ENCODE peak calls at places on chromosomes 1 and 21, in nine cellular contexts. One of them, this sample, is unnamed. For H3K4me1, the result is how much of the 10 kb centered on the place peaks cover.

GRCh38 chr1:21587602-21587953 is 78.4 kb downstream of the ALPL start:
- DNase-seq in transverse colon: no peak
- DNase-seq in psoas muscle: no peak
- DNase-seq in stomach: no peak
- DNase-seq in MM.1S: no peak
- DNase-seq in A549: no peak
- DNase-seq in mucosa of descending colon: no peak
- DNase-seq in CD8-positive, alpha-beta T cell: no peak
- DNase-seq in thoracic aorta: no peak
- DNase-seq in this sample: no peak

GRCh38 chr1:236921610-236922009 is 82.6 kb downstream of the MT1HL1 start:
- DNase-seq in transverse colon: no peak
- DNase-seq in psoas muscle: no peak
- DNase-seq in stomach: no peak
- DNase-seq in MM.1S: no peak
- DNase-seq in A549: no peak
- DNase-seq in mucosa of descending colon: no peak
- DNase-seq in CD8-positive, alpha-beta T cell: no peak
- DNase-seq in thoracic aorta: no peak
- DNase-seq in this sample: no peak

GRCh38 chr1:242890211-242890741 is 364.8 kb downstream of the CEP170 start:
- DNase-seq in transverse colon: no peak
- DNase-seq in psoas muscle: no peak
- DNase-seq in stomach: no peak
- DNase-seq in MM.1S: no peak
- DNase-seq in A549: peak
- DNase-seq in mucosa of descending colon: peak
- DNase-seq in CD8-positive, alpha-beta T cell: no peak
- DNase-seq in thoracic aorta: no peak
- DNase-seq in this sample: no peak

GRCh38 chr1:195851804-195852203 is 756.4 kb downstream of the KCNT2 start:
- DNase-seq in transverse colon: no peak
- DNase-seq in psoas muscle: no peak
- DNase-seq in stomach: no peak
- DNase-seq in MM.1S: no peak
- DNase-seq in A549: no peak
- DNase-seq in mucosa of descending colon: no peak
- DNase-seq in CD8-positive, alpha-beta T cell: no peak
- DNase-seq in thoracic aorta: no peak
- DNase-seq in this sample: no peak

GRCh38 chr1:171134194-171134924 is 43.7 kb downstream of the FMO3 start:
- DNase-seq in transverse colon: no peak
- DNase-seq in psoas muscle: no peak
- DNase-seq in stomach: no peak
- DNase-seq in MM.1S: no peak
- DNase-seq in A549: no peak
- DNase-seq in mucosa of descending colon: no peak
- DNase-seq in CD8-positive, alpha-beta T cell: no peak
- DNase-seq in thoracic aorta: no peak
- DNase-seq in this sample: no peak

GRCh38 chr1:47211796-47212269 is 20.2 kb downstream of the TAL1 start:
- DNase-seq in transverse colon: no peak
- DNase-seq in psoas muscle: no peak
- DNase-seq in stomach: no peak
- DNase-seq in MM.1S: no peak
- DNase-seq in A549: no peak
- DNase-seq in mucosa of descending colon: no peak
- DNase-seq in CD8-positive, alpha-beta T cell: no peak
- DNase-seq in thoracic aorta: no peak
- DNase-seq in this sample: no peak

GRCh38 chr1:62355095-62355494 is 35.9 kb upstream of the KANK4 start:
- DNase-seq in transverse colon: no peak
- DNase-seq in psoas muscle: peak
- DNase-seq in stomach: no peak
- DNase-seq in MM.1S: no peak
- DNase-seq in A549: no peak
- DNase-seq in mucosa of descending colon: no peak
- DNase-seq in CD8-positive, alpha-beta T cell: no peak
- DNase-seq in thoracic aorta: no peak
- DNase-seq in this sample: no peak

GRCh38 chr1:58779837-58780585 is 3.8 kb downstream of the JUN start:
- DNase-seq in transverse colon: peak
- DNase-seq in psoas muscle: no peak
- DNase-seq in stomach: peak
- DNase-seq in MM.1S: no peak
- DNase-seq in A549: peak
- DNase-seq in mucosa of descending colon: peak
- DNase-seq in CD8-positive, alpha-beta T cell: no peak
- DNase-seq in thoracic aorta: no peak
- DNase-seq in this sample: peak

GRCh38 chr21:30243691-30244090 is 27.8 kb upstream of the CLDN8 start:
- DNase-seq in transverse colon: no peak
- DNase-seq in psoas muscle: no peak
- DNase-seq in stomach: no peak
- DNase-seq in MM.1S: no peak
- DNase-seq in A549: no peak
- DNase-seq in mucosa of descending colon: no peak
- DNase-seq in CD8-positive, alpha-beta T cell: no peak
- DNase-seq in thoracic aorta: no peak
- DNase-seq in this sample: no peak

GRCh38 chr1:214455971-214456867 is 95.2 kb downstream of the PTPN14 start:
- DNase-seq in transverse colon: no peak
- DNase-seq in psoas muscle: no peak
- DNase-seq in stomach: no peak
- DNase-seq in MM.1S: no peak
- DNase-seq in A549: no peak
- DNase-seq in mucosa of descending colon: no peak
- DNase-seq in CD8-positive, alpha-beta T cell: no peak
- DNase-seq in thoracic aorta: no peak
- DNase-seq in this sample: no peak

GRCh38 chr1:83978056-83978455 is 20.9 kb downstream of the TTLL7 start:
- DNase-seq in transverse colon: no peak
- DNase-seq in psoas muscle: no peak
- DNase-seq in stomach: no peak
- DNase-seq in MM.1S: no peak
- DNase-seq in A549: no peak
- DNase-seq in mucosa of descending colon: no peak
- DNase-seq in CD8-positive, alpha-beta T cell: no peak
- DNase-seq in thoracic aorta: no peak
- DNase-seq in this sample: no peak

GRCh38 chr1:18652791-18653190 is 22.1 kb downstream of the PAX7 start:
- DNase-seq in transverse colon: no peak
- DNase-seq in psoas muscle: no peak
- DNase-seq in stomach: no peak
- DNase-seq in MM.1S: no peak
- DNase-seq in A549: no peak
- DNase-seq in mucosa of descending colon: no peak
- DNase-seq in CD8-positive, alpha-beta T cell: no peak
- DNase-seq in thoracic aorta: no peak
- DNase-seq in this sample: no peak

GRCh38 chr1:152777510-152778137 is 2.7 kb downstream of the LCE1F start:
- DNase-seq in transverse colon: no peak
- DNase-seq in psoas muscle: no peak
- DNase-seq in stomach: no peak
- DNase-seq in MM.1S: peak
- DNase-seq in A549: peak
- DNase-seq in mucosa of descending colon: peak
- DNase-seq in CD8-positive, alpha-beta T cell: no peak
- DNase-seq in thoracic aorta: no peak
- DNase-seq in this sample: no peak
- H3K4me1 ChIP-seq in transverse colon: under half
- H3K4me1 ChIP-seq in psoas muscle: under half
- H3K4me1 ChIP-seq in stomach: under half
- H3K4me1 ChIP-seq in MM.1S: under half
- H3K4me1 ChIP-seq in A549: under half
- H3K4me1 ChIP-seq in mucosa of descending colon: under half
- H3K4me1 ChIP-seq in CD8-positive, alpha-beta T cell: under half
- H3K4me1 ChIP-seq in thoracic aorta: under half
- H3K4me1 ChIP-seq in this sample: under half

GRCh38 chr21:29075706-29076447 is 2.4 kb upstream of the CCT8 start:
- DNase-seq in transverse colon: no peak
- DNase-seq in psoas muscle: no peak
- DNase-seq in stomach: no peak
- DNase-seq in MM.1S: no peak
- DNase-seq in A549: no peak
- DNase-seq in mucosa of descending colon: no peak
- DNase-seq in CD8-positive, alpha-beta T cell: no peak
- DNase-seq in thoracic aorta: no peak
- DNase-seq in this sample: no peak

GRCh38 chr21:29074783-29075182 is 1.3 kb upstream of the CCT8 start:
- DNase-seq in transverse colon: no peak
- DNase-seq in psoas muscle: no peak
- DNase-seq in stomach: no peak
- DNase-seq in MM.1S: no peak
- DNase-seq in A549: no peak
- DNase-seq in mucosa of descending colon: no peak
- DNase-seq in CD8-positive, alpha-beta T cell: no peak
- DNase-seq in thoracic aorta: no peak
- DNase-seq in this sample: no peak

GRCh38 chr21:29078884-29079765 is 5.7 kb upstream of the CCT8 start:
- DNase-seq in transverse colon: no peak
- DNase-seq in psoas muscle: no peak
- DNase-seq in stomach: no peak
- DNase-seq in MM.1S: peak
- DNase-seq in A549: no peak
- DNase-seq in mucosa of descending colon: peak
- DNase-seq in CD8-positive, alpha-beta T cell: peak
- DNase-seq in thoracic aorta: no peak
- DNase-seq in this sample: no peak

GRCh38 chr21:29080454-29080930 is 7.0 kb upstream of the CCT8 start:
- DNase-seq in transverse colon: no peak
- DNase-seq in psoas muscle: no peak
- DNase-seq in stomach: no peak
- DNase-seq in MM.1S: no peak
- DNase-seq in A549: no peak
- DNase-seq in mucosa of descending colon: no peak
- DNase-seq in CD8-positive, alpha-beta T cell: peak
- DNase-seq in thoracic aorta: no peak
- DNase-seq in this sample: no peak

GRCh38 chr21:29077651-29078090 is 4.2 kb upstream of the CCT8 start:
- DNase-seq in transverse colon: no peak
- DNase-seq in psoas muscle: no peak
- DNase-seq in stomach: no peak
- DNase-seq in MM.1S: peak
- DNase-seq in A549: peak
- DNase-seq in mucosa of descending colon: peak
- DNase-seq in CD8-positive, alpha-beta T cell: peak
- DNase-seq in thoracic aorta: no peak
- DNase-seq in this sample: no peak
- H3K4me1 ChIP-seq in transverse colon: under half
- H3K4me1 ChIP-seq in psoas muscle: under half
- H3K4me1 ChIP-seq in stomach: under half
- H3K4me1 ChIP-seq in MM.1S: under half
- H3K4me1 ChIP-seq in A549: under half
- H3K4me1 ChIP-seq in mucosa of descending colon: under half
- H3K4me1 ChIP-seq in CD8-positive, alpha-beta T cell: half or more
- H3K4me1 ChIP-seq in thoracic aorta: under half
- H3K4me1 ChIP-seq in this sample: under half

GRCh38 chr1:12473596-12474329 is 144.2 kb downstream of the DHRS3 start:
- DNase-seq in transverse colon: no peak
- DNase-seq in psoas muscle: peak
- DNase-seq in stomach: no peak
- DNase-seq in MM.1S: no peak
- DNase-seq in A549: peak
- DNase-seq in mucosa of descending colon: no peak
- DNase-seq in CD8-positive, alpha-beta T cell: no peak
- DNase-seq in thoracic aorta: no peak
- DNase-seq in this sample: no peak

GRCh38 chr1:12475947-12476346 is 142.1 kb downstream of the DHRS3 start:
- DNase-seq in transverse colon: no peak
- DNase-seq in psoas muscle: no peak
- DNase-seq in stomach: no peak
- DNase-seq in MM.1S: no peak
- DNase-seq in A549: peak
- DNase-seq in mucosa of descending colon: no peak
- DNase-seq in CD8-positive, alpha-beta T cell: no peak
- DNase-seq in thoracic aorta: no peak
- DNase-seq in this sample: no peak

GRCh38 chr1:12472410-12472797 is 145.6 kb downstream of the DHRS3 start:
- DNase-seq in transverse colon: no peak
- DNase-seq in psoas muscle: no peak
- DNase-seq in stomach: no peak
- DNase-seq in MM.1S: no peak
- DNase-seq in A549: no peak
- DNase-seq in mucosa of descending colon: no peak
- DNase-seq in CD8-positive, alpha-beta T cell: no peak
- DNase-seq in thoracic aorta: no peak
- DNase-seq in this sample: no peak

GRCh38 chr1:12475158-12475934 is 142.7 kb downstream of the DHRS3 start:
- DNase-seq in transverse colon: no peak
- DNase-seq in psoas muscle: no peak
- DNase-seq in stomach: no peak
- DNase-seq in MM.1S: no peak
- DNase-seq in A549: no peak
- DNase-seq in mucosa of descending colon: peak
- DNase-seq in CD8-positive, alpha-beta T cell: no peak
- DNase-seq in thoracic aorta: no peak
- DNase-seq in this sample: no peak

GRCh38 chr1:12472798-12473551 is 145.0 kb downstream of the DHRS3 start:
- DNase-seq in transverse colon: peak
- DNase-seq in psoas muscle: no peak
- DNase-seq in stomach: no peak
- DNase-seq in MM.1S: no peak
- DNase-seq in A549: no peak
- DNase-seq in mucosa of descending colon: no peak
- DNase-seq in CD8-positive, alpha-beta T cell: peak
- DNase-seq in thoracic aorta: no peak
- DNase-seq in this sample: no peak
- H3K4me1 ChIP-seq in transverse colon: under half
- H3K4me1 ChIP-seq in psoas muscle: half or more
- H3K4me1 ChIP-seq in stomach: half or more
- H3K4me1 ChIP-seq in MM.1S: under half
- H3K4me1 ChIP-seq in A549: under half
- H3K4me1 ChIP-seq in mucosa of descending colon: under half
- H3K4me1 ChIP-seq in CD8-positive, alpha-beta T cell: half or more
- H3K4me1 ChIP-seq in thoracic aorta: half or more
- H3K4me1 ChIP-seq in this sample: under half

GRCh38 chr1:226663327-226663704 is 75.8 kb downstream of the ITPKB start:
- DNase-seq in transverse colon: no peak
- DNase-seq in psoas muscle: no peak
- DNase-seq in stomach: no peak
- DNase-seq in MM.1S: no peak
- DNase-seq in A549: no peak
- DNase-seq in mucosa of descending colon: no peak
- DNase-seq in CD8-positive, alpha-beta T cell: no peak
- DNase-seq in thoracic aorta: no peak
- DNase-seq in this sample: no peak
- H3K4me1 ChIP-seq in transverse colon: half or more
- H3K4me1 ChIP-seq in psoas muscle: half or more
- H3K4me1 ChIP-seq in stomach: half or more
- H3K4me1 ChIP-seq in MM.1S: half or more
- H3K4me1 ChIP-seq in A549: under half
- H3K4me1 ChIP-seq in mucosa of descending colon: under half
- H3K4me1 ChIP-seq in CD8-positive, alpha-beta T cell: under half
- H3K4me1 ChIP-seq in thoracic aorta: half or more
- H3K4me1 ChIP-seq in this sample: half or more

DNA sequence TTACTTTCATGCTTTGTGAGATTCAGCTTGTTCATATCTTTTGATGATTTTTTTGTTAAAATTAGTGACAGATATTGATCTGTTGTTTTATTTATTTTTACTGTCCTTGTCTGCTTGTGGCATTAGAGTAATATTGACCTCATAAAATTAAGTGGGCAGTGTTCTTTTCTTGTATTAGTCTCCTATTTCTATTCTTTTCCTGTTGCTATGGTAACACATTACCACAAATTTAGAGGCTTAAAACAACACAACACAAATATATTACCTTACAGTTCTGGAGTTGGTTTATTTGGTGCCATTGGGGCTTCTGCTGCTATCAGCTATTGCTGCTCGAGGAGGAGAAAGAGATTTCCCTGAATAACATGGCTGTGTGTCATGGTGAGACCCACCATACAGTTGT is 135.7 kb downstream of the C1orf94 start:
- DNase-seq in transverse colon: no peak
- DNase-seq in psoas muscle: no peak
- DNase-seq in stomach: no peak
- DNase-seq in MM.1S: no peak
- DNase-seq in A549: no peak
- DNase-seq in mucosa of descending colon: no peak
- DNase-seq in CD8-positive, alpha-beta T cell: no peak
- DNase-seq in thoracic aorta: no peak
- DNase-seq in this sample: no peak
- H3K4me1 ChIP-seq in transverse colon: under half
- H3K4me1 ChIP-seq in psoas muscle: under half
- H3K4me1 ChIP-seq in stomach: under half
- H3K4me1 ChIP-seq in MM.1S: under half
- H3K4me1 ChIP-seq in A549: under half
- H3K4me1 ChIP-seq in mucosa of descending colon: under half
- H3K4me1 ChIP-seq in CD8-positive, alpha-beta T cell: under half
- H3K4me1 ChIP-seq in thoracic aorta: under half
- H3K4me1 ChIP-seq in this sample: under half

This sample was measured in suprapubic skin.